ENCODE peak calls at places on chromosomes 13 and 19, in ten cellular contexts. M, F, P, U, L, S, N, A, V and J are unnamed samples.

GRCh38 chr13:27505792-27506191 is 55.4 kb upstream of the MTIF3 start:
- DNase-seq in M (no peak), F (no peak), P (no peak), U (no peak), L (no peak), S (no peak), N (no peak), A (no peak), V (no peak), J (no peak)

GRCh38 chr19:16368385-16369305 is 44.0 kb downstream of the KLF2 start:
- DNase-seq in M (no peak), F (peak; percentile 86), P (no peak), U (no peak), L (no peak), S (no peak), N (peak; percentile 51), A (no peak), V (no peak), J (no peak)

GRCh38 chr13:89726690-89727435 is 1620.6 kb upstream of the MIR17HG start:
- DNase-seq in M (peak; percentile 24), F (no peak), P (no peak), U (no peak), L (peak; percentile 83), S (no peak), N (no peak), A (no peak), V (no peak), J (no peak)

GRCh38 chr13:113982296-113982661 is 8.4 kb upstream of the C13orf46 start:
- DNase-seq in M (no peak), F (no peak), P (no peak), U (no peak), L (no peak), S (no peak), N (no peak), A (no peak), V (peak; percentile 5), J (no peak)

GRCh38 chr19:17949956-17950309 is 17.0 kb upstream of the KCNN1 start:
- DNase-seq in M (no peak), F (no peak), P (no peak), U (no peak), L (no peak), S (no peak), N (no peak), A (no peak), V (no peak), J (no peak)

GRCh38 chr19:10292789-10293636 is 3.3 kb downstream of the ICAM5 start:
- DNase-seq in M (peak; percentile 29), F (peak; percentile 13), P (no peak), U (no peak), L (no peak), S (no peak), N (no peak), A (no peak), V (no peak), J (peak; percentile 76)

GRCh38 chr19:6092329-6093286 is 17.7 kb downstream of the RFX2 start:
- DNase-seq in M (peak; percentile 98), F (no peak), P (peak; percentile 68), U (peak; percentile 80), L (peak; percentile 84), S (peak; percentile 50), N (peak; percentile 95), A (no peak), V (peak; percentile 84), J (peak; percentile 74)

GRCh38 chr19:35140898-35141626 is 2.0 kb upstream of the FXYD7 start:
- DNase-seq in M (peak; percentile 92), F (peak; percentile 96), P (peak; percentile 95), U (peak; percentile 97), L (peak; percentile 58), S (peak; percentile 100), N (peak; percentile 91), A (peak; percentile 67), V (peak; percentile 92), J (peak; percentile 98)

GRCh38 chr19:33293255-33294057 is 8.9 kb downstream of the CEBPA start:
- DNase-seq in M (peak; percentile 94), F (no peak), P (peak; percentile 78), U (no peak), L (peak; percentile 63), S (peak; percentile 94), N (no peak), A (no peak), V (no peak), J (peak; percentile 56)

GRCh38 chr19:43596842-43597461 is 557 bp downstream of the ZNF576 start:
- DNase-seq in M (peak; percentile 51), F (no peak), P (no peak), U (no peak), L (no peak), S (no peak), N (peak; percentile 38), A (no peak), V (no peak), J (no peak)

GRCh38 chr13:21749410-21749809 is 78.5 kb downstream of the FGF9 start:
- DNase-seq in M (peak; percentile 7), F (no peak), P (no peak), U (no peak), L (peak; percentile 54), S (no peak), N (no peak), A (no peak), V (no peak), J (no peak)

DNA sequence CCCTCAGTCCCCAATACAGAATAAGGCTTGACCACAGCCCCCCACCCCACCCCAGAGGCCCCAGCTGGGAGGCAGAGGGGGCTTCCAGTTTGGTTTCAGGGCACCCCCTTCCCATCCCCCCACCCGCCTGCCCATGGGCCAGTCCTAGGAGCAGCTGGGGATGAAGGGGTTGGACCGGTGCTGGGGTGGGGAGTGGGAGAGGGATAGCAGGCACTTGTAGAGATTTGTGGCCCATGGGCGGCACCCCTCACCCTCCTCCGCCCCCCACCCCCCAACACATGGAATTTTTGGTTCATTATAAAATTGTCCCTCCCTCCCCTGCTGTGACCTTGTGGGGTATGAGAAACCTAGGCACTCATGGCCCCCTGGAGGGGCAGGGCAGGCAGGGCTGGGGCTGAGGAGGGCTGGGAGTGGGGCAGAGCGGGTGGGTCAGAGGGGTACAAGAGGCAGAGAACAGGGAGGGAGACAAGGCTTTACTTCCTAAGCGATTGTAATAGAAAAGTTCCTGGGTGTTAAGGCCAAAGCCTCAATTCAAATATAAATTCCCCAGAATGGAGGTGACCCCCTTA is 5.3 kb upstream of the GSK3A start:
- DNase-seq in M (no peak), F (no peak), P (no peak), U (no peak), L (no peak), S (no peak), N (peak; percentile 41), A (no peak), V (no peak), J (no peak)
- H3K4me1 ChIP-seq in M (peaks cover 40% of the 10 kb centered on the region), F (peaks cover 44% of the 10 kb centered on the region), P (no peaks in the 10 kb centered on the region), U (peaks cover 89% of the 10 kb centered on the region), L (peaks cover 39% of the 10 kb centered on the region), S (peaks cover 79% of the 10 kb centered on the region), N (peaks cover 71% of the 10 kb centered on the region), A (peaks cover 39% of the 10 kb centered on the region), V (peaks cover 89% of the 10 kb centered on the region), J (peaks cover 17% of the 10 kb centered on the region)

GRCh38 chr19:55838251-55838650 is 1.9 kb downstream of the NLRP4 start:
- DNase-seq in M (no peak), F (no peak), P (no peak), U (no peak), L (no peak), S (no peak), N (no peak), A (no peak), V (no peak), J (no peak)

GRCh38 chr19:55836340-55836739 is at the start of gene NLRP4:
- DNase-seq in M (no peak), F (no peak), P (no peak), U (no peak), L (no peak), S (no peak), N (no peak), A (no peak), V (no peak), J (no peak)

DNA sequence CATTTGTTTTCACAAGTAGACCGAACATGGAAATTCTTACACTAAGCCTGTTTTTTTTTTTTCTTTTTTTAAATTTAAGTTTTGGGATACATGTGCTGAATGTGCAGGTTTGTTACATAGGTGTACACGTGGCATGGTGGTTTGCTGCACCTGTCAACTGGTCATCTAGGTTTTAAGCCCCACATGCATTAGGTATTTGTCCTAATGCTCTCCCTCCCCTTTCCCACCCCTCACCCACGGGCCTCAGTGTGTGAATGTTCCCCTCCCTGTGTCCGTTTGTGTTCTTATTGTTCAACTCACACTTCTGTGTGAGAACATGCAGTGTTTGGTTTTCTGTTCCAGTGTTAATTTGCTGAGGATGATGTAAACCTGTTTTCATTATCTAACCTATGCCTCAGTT is 2.6 kb downstream of the NLRP4 start:
- DNase-seq in M (no peak), F (no peak), P (no peak), U (no peak), L (no peak), S (no peak), N (no peak), A (no peak), V (no peak), J (no peak)
- H3K9me3 ChIP-seq in M (no peaks in the 10 kb centered on the region), F (no peaks in the 10 kb centered on the region), P (no peaks in the 10 kb centered on the region), U (peaks cover 21% of the 10 kb centered on the region), L (no peaks in the 10 kb centered on the region), S (no peaks in the 10 kb centered on the region), N (no peaks in the 10 kb centered on the region), A (no peaks in the 10 kb centered on the region), V (peaks cover 13% of the 10 kb centered on the region), J (no peaks in the 10 kb centered on the region)

GRCh38 chr19:38078302-38078930 is 145.6 kb downstream of the DPF1 start:
- DNase-seq in M (no peak), F (no peak), P (no peak), U (no peak), L (no peak), S (no peak), N (no peak), A (no peak), V (no peak), J (no peak)
- H3K4me1 ChIP-seq in M (peaks cover 7% of the 10 kb centered on the region), F (no peaks in the 10 kb centered on the region), P (no peaks in the 10 kb centered on the region), U (peaks cover 6% of the 10 kb centered on the region), L (peaks cover 21% of the 10 kb centered on the region), S (peaks cover 20% of the 10 kb centered on the region), N (no peaks in the 10 kb centered on the region), A (no peaks in the 10 kb centered on the region), V (no peaks in the 10 kb centered on the region), J (no peaks in the 10 kb centered on the region)

GRCh38 chr13:105037064-105037463 is 1498.4 kb downstream of the EFNB2 start:
- DNase-seq in M (no peak), F (no peak), P (no peak), U (no peak), L (peak; percentile 34), S (no peak), N (no peak), A (no peak), V (no peak), J (no peak)
- H3K9me3 ChIP-seq in M (no peaks in the 10 kb centered on the region), F (no peaks in the 10 kb centered on the region), P (no peaks in the 10 kb centered on the region), U (peaks cover 3% of the 10 kb centered on the region), L (peaks cover 7% of the 10 kb centered on the region), S (no peaks in the 10 kb centered on the region), N (no peaks in the 10 kb centered on the region), A (no peaks in the 10 kb centered on the region), V (peaks cover 5% of the 10 kb centered on the region), J (no peaks in the 10 kb centered on the region)